ENCODE peak calls at places on chromosomes 13 and 19, in five cellular contexts. C is GOT3; T is hepatic stellate cell; O is activated CD4-positive, alpha-beta T cell treated with anti-CD3 and anti-CD28 coated beads for 48 hours; R is activated B cell treated with CpG ODN at 0.5 μM for 24 hours. D is an unnamed sample.
A peak's percentile ranks its signal among the peaks of the same experiment; 100 is the strongest.

GRCh38 chr19:48297975-48298374 is 27.4 kb upstream of the EMP3 start:
- DNase-seq in O (no peak), R (no peak), T (no peak), C (no peak), D (no peak)

GRCh38 chr13:64529874-64530485 is 2700.2 kb downstream of the PCDH9 start:
- DNase-seq in T (no peak), C (no peak), R (no peak), O (peak; percentile 20), D (peak; percentile 14)

GRCh38 chr19:14156971-14157717 is 20.8 kb upstream of the ASF1B start:
- DNase-seq in T (no peak), C (no peak), O (no peak), R (no peak), D (no peak)

GRCh38 chr19:39199025-39199424 is 2.3 kb downstream of the NCCRP1 start:
- DNase-seq in T (peak; percentile 62), R (no peak), C (no peak), O (no peak), D (no peak)

GRCh38 chr19:55289117-55289796 is 5.5 kb downstream of the BRSK1 start:
- DNase-seq in C (no peak), T (no peak), O (no peak), R (no peak), D (no peak)

GRCh38 chr13:32267836-32268439 is 47.2 kb downstream of the ZAR1L start:
- DNase-seq in O (peak; percentile 66), R (peak; percentile 22), C (no peak), T (no peak), D (peak; percentile 35)

GRCh38 chr13:99151516-99151915 is 49.1 kb upstream of the UBAC2 start:
- DNase-seq in O (peak; percentile 33), R (no peak), T (peak; percentile 54), C (no peak), D (peak; percentile 48)

GRCh38 chr19:5966215-5966614 is 11.7 kb downstream of the RANBP3 start:
- DNase-seq in C (no peak), T (peak; percentile 62), R (no peak), O (no peak), D (no peak)

GRCh38 chr13:37074703-37075102 is 15.2 kb upstream of the SUPT20H start:
- DNase-seq in T (peak; percentile 30), R (no peak), O (no peak), C (no peak), D (peak; percentile 43)

GRCh38 chr13:46803586-46803985 is 6.6 kb upstream of the ESD start:
- DNase-seq in O (no peak), C (no peak), R (no peak), T (no peak), D (no peak)

GRCh38 chr13:113553541-113554332 is 30.8 kb upstream of the TFDP1 start:
- DNase-seq in T (no peak), R (no peak), C (no peak), O (no peak), D (no peak)

GRCh38 chr13:27302643-27303262 is 32.1 kb downstream of the RASL11A start:
- DNase-seq in C (no peak), O (no peak), R (no peak), T (no peak), D (no peak)

GRCh38 chr19:19113040-19113541 is 25.2 kb downstream of the TMEM161A start:
- DNase-seq in C (no peak), O (no peak), R (no peak), T (peak; percentile 50), D (no peak)

GRCh38 chr13:36795463-36795862 is 23.6 kb upstream of the RFXAP start:
- DNase-seq in T (no peak), O (no peak), R (no peak), C (no peak), D (no peak)

GRCh38 chr13:44354322-44354721 is 19.3 kb upstream of the SERP2 start:
- DNase-seq in T (no peak), O (no peak), C (no peak), R (no peak), D (no peak)

GRCh38 chr13:71525004-71525403 is 342.0 kb downstream of the DACH1 start:
- DNase-seq in O (no peak), R (no peak), T (no peak), C (no peak), D (no peak)